ENCODE peak calls at places on chromosomes 2 and 18, in six cellular contexts. I is aorta, S is AG04449, W is lower lobe of right lung, T is colonic mucosa, V is A549. Z is an unnamed sample.
A peak's percentile ranks its signal among the peaks of the same experiment; 100 is the strongest.

GRCh38 chr2:8767324-8767723 is 70.1 kb downstream of the KIDINS220 start:
- DNase-seq in V (no peak), S (no peak), T (no peak), I (no peak), W (no peak), Z (no peak)

GRCh38 chr2:48943436-48943835 is 187.9 kb upstream of the LHCGR start:
- DNase-seq in I (no peak), S (no peak), V (no peak), T (no peak), W (no peak), Z (no peak)

GRCh38 chr2:152244241-152244640 is 68.7 kb upstream of the STAM2 start:
- DNase-seq in T (no peak), V (no peak), S (no peak), I (no peak), W (no peak), Z (no peak)

GRCh38 chr2:213868526-213868925 is 542.3 kb upstream of the VWC2L start:
- DNase-seq in W (no peak), V (no peak), S (no peak), I (no peak), T (no peak), Z (no peak)

GRCh38 chr2:16050261-16051045 is 110.1 kb downstream of the MYCN start:
- DNase-seq in S (no peak), W (no peak), T (no peak), I (no peak), V (no peak), Z (no peak)

GRCh38 chr2:51013060-51013746 is 18.7 kb downstream of the NRXN1 start:
- DNase-seq in I (no peak), V (no peak), W (peak; percentile 62), T (peak; percentile 25), S (no peak), Z (no peak)

GRCh38 chr2:162926501-162926900 is 87.9 kb upstream of the KCNH7 start:
- DNase-seq in S (no peak), T (no peak), W (no peak), V (peak; percentile 42), I (no peak), Z (peak; percentile 91)

GRCh38 chr18:58254873-58255511 is 211.0 kb downstream of the NEDD4L start:
- DNase-seq in S (no peak), V (no peak), T (no peak), I (no peak), W (no peak), Z (no peak)

GRCh38 chr2:122273785-122274419 is 518.5 kb downstream of the TSN start:
- DNase-seq in V (no peak), S (no peak), I (no peak), W (no peak), T (no peak), Z (no peak)

GRCh38 chr18:49041677-49042570 is 91.2 kb upstream of the SMAD7 start:
- DNase-seq in S (no peak), T (peak; percentile 65), W (no peak), I (no peak), V (peak; percentile 43), Z (no peak)

GRCh38 chr2:128324897-128325410 is 6.3 kb upstream of the HS6ST1 start:
- DNase-seq in S (no peak), V (no peak), T (no peak), W (no peak), I (no peak), Z (no peak)

GRCh38 chr18:24561369-24561768 is 100.9 kb downstream of the HRH4 start:
- DNase-seq in W (no peak), I (no peak), T (no peak), V (no peak), S (no peak), Z (no peak)

GRCh38 chr2:220493871-220494525 is 866.6 kb downstream of the SLC4A3 start:
- DNase-seq in V (no peak), W (no peak), I (no peak), T (no peak), S (no peak), Z (no peak)

GRCh38 chr2:42844901-42845685 is 52.7 kb upstream of the HAAO start:
- DNase-seq in T (peak; percentile 43), W (no peak), S (no peak), I (no peak), V (no peak), Z (no peak)

GRCh38 chr18:59695551-59695950 is 1.7 kb downstream of the CCBE1 start:
- DNase-seq in I (no peak), V (no peak), T (no peak), S (no peak), W (no peak), Z (no peak)
- H3K4me3 ChIP-seq in I (no peak overlapping the region), V (peak overlapping the region; percentile 64), T (no peak overlapping the region), S (peak overlapping the region; percentile 94), W (peak overlapping the region; percentile 60), Z (no peak overlapping the region)

DNA sequence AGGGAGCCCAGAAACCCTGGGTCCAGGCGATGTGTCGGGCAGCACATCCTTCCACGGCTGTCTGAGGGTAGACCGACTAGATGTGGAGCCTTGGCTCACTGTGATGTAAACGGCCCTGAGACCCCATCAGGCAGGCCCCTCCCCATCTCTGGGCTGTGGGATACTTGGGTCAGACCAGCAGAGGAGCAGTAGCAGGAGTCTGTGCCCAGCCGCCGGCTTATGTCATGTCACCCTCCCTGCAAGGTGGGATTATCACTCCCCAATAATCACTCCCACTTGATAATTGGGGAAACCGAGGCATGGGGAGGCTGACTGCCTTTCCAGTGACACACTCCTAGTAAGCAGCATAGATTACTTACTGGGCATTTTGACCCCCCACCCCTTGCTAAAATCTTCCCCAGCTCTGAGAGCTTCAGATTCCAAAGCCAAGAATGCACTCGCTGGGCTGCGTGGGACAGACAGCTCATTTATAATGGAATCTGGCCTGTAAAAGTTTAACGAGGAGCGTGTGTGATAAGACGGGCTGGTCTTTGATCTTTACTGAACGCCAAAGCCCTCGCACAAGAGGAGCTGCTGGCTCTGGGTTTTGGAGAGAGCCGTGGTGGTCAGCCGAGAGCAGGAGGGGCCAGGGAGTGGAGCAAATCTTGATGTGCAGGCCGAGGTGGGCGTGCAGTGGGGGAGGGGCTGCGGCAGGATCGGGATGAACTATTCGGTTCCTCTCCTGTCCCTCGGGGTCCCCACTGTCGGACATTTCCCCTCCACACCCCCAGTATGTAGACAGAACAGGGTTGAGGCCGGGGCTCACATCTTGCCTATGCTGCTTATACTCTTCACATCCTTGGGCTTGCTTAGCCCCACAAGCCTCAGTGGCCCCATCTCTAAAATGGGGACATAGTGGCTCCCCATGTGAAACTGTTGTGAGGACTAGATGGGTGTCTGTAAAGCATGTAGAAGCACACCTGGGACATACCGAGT is 200.0 kb downstream of the GLI2 start:
- DNase-seq in S (peak; percentile 73), I (no peak), T (peak; percentile 71), V (peak; percentile 96), W (no peak), Z (peak; percentile 79)
- H3K4me3 ChIP-seq in S (no peak overlapping the region), I (no peak overlapping the region), T (no peak overlapping the region), V (peak overlapping the region; percentile 21), W (no peak overlapping the region), Z (no peak overlapping the region)

DNA sequence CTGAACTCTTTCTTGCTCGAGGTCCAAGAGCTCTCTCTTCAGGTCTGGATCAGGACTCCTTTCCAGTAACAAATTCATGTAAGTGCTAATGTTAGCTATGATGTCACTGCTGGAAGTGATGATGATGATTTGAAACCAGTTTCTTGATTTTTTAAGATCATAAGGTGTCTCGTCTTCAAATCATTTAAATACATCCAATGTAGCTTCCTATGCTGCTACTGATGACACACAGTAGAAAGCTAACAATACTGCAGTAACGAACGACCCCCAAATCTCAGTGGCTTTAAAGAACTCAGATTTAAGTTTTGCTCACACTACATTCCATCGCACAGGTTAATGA is 13.0 kb upstream of the LTBP1 start:
- DNase-seq in S (no peak), I (no peak), T (no peak), V (no peak), W (no peak), Z (no peak)
- H3K4me3 ChIP-seq in S (no peak overlapping the region), I (no peak overlapping the region), T (no peak overlapping the region), V (no peak overlapping the region), W (no peak overlapping the region), Z (no peak overlapping the region)

GRCh38 chr2:98282109-98282508 is 64.1 kb upstream of the CNGA3 start:
- DNase-seq in W (no peak), S (no peak), V (no peak), I (no peak), T (no peak), Z (no peak)
- H3K4me3 ChIP-seq in W (no peak overlapping the region), S (no peak overlapping the region), V (no peak overlapping the region), I (no peak overlapping the region), T (no peak overlapping the region), Z (no peak overlapping the region)

DNA sequence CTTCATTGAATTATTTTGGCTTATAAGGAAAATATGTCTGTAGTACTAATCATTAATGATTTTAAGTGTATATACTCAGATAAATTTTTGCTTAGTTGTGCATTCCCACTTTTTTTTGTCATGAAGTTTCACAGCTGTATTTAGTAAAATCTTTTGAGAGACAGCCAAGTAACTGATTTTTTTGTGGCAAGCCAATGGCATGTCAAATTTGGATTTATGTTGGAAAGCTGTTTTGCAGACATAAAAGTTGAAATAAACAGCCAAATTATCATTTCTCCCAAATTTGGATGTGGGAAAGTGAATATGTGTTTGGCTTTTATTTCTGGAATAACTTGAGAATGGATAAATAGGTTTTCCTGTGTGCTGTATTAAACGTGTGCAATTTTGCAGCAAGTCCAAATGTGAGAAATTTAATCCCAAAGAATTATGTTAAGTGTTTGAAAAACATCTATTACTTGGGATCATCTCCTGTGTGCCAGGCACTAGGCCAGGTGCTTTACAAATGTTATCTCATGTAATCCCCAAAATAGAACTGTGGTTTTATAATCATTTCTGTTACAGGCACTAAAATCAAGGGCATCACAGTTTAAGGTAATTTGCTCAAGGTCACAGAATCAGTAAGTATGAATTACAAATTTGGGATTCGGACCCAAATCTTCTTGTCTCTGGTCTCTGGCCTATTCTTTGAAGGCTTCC is 160.4 kb downstream of the PTPRM start:
- DNase-seq in I (no peak), V (no peak), T (no peak), S (no peak), W (no peak), Z (no peak)
- H3K4me3 ChIP-seq in I (no peak overlapping the region), V (no peak overlapping the region), T (no peak overlapping the region), S (no peak overlapping the region), W (no peak overlapping the region), Z (no peak overlapping the region)

DNA sequence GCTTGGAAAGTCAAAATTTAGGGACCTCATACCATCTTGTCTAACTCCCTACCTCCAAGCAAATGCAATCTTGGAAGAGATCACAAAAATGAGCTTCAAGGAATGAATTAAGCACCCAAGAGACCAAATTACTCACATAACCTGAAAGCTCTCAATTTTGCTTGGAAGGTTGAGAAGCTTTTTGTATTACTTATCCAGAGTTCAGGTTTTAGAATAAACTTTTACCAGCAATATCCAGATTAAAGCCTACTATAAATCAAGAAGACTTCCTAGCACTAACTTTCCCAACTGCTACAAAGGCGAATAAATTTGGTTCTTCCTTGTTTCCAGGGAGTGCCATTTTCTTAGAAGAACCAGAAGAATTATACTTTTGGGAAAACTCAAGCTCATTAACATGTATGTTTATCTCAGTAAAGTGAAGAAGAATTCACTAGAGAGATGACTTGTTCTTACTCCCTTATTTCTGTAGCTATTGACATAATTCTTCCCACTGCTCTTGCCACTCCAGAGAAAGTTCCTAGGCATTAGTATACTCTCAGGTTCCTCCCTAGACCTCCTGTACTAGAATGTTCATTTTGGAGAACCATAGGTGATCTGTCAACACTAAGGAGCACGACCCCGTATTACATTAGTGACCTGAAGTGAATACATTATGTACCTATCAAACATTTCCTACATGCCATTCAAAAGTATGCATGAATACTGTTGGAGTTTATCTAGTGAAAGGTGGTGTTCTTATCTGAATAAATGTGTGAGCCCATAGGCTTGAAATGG is 18.0 kb upstream of the STPG4 start:
- DNase-seq in I (no peak), V (no peak), S (no peak), T (no peak), W (no peak), Z (no peak)
- H3K4me3 ChIP-seq in I (no peak overlapping the region), V (peak overlapping the region; percentile 97), S (peak overlapping the region; percentile 95), T (peak overlapping the region; percentile 85), W (peak overlapping the region; percentile 93), Z (peak overlapping the region; percentile 97)